ENCODE peak calls at places on chromosome 1, in nine cellular contexts. One of them, this sample, is unnamed.

GRCh38 chr1:24321150-24321549 is 2.0 kb downstream of the GRHL3 start:
- DNase-seq in colonic mucosa: no peak
- DNase-seq in fibroblast of lung: no peak
- DNase-seq in neuronal stem cell: no peak
- DNase-seq in mesendoderm: peak; percentile 74
- DNase-seq in adipocyte: no peak
- DNase-seq in H1: no peak
- DNase-seq in kidney: no peak
- DNase-seq in neural progenitor cell: no peak
- DNase-seq in this sample: no peak

GRCh38 chr1:246893205-246893939 is 38.4 kb downstream of the AHCTF1 start:
- DNase-seq in adipocyte: no peak
- DNase-seq in H1: no peak
- DNase-seq in mesendoderm: no peak
- DNase-seq in neural progenitor cell: no peak
- DNase-seq in kidney: no peak
- DNase-seq in colonic mucosa: no peak
- DNase-seq in fibroblast of lung: no peak
- DNase-seq in neuronal stem cell: no peak
- DNase-seq in this sample: no peak

GRCh38 chr1:147850737-147851136 is 51.9 kb upstream of the GJA8 start:
- DNase-seq in adipocyte: no peak
- DNase-seq in kidney: no peak
- DNase-seq in H1: no peak
- DNase-seq in neuronal stem cell: no peak
- DNase-seq in fibroblast of lung: no peak
- DNase-seq in neural progenitor cell: no peak
- DNase-seq in colonic mucosa: no peak
- DNase-seq in mesendoderm: no peak
- DNase-seq in this sample: no peak

GRCh38 chr1:225919906-225920305 is 4.1 kb downstream of the PYCR2 start:
- DNase-seq in neuronal stem cell: no peak
- DNase-seq in adipocyte: peak; percentile 75
- DNase-seq in colonic mucosa: no peak
- DNase-seq in kidney: peak; percentile 94
- DNase-seq in H1: no peak
- DNase-seq in fibroblast of lung: peak; percentile 86
- DNase-seq in neural progenitor cell: no peak
- DNase-seq in mesendoderm: no peak
- DNase-seq in this sample: no peak

GRCh38 chr1:25204797-25205441 is 27.4 kb downstream of the SYF2 start:
- DNase-seq in fibroblast of lung: peak; percentile 68
- DNase-seq in H1: no peak
- DNase-seq in kidney: no peak
- DNase-seq in neuronal stem cell: peak; percentile 30
- DNase-seq in adipocyte: peak; percentile 86
- DNase-seq in mesendoderm: peak; percentile 71
- DNase-seq in colonic mucosa: no peak
- DNase-seq in neural progenitor cell: peak; percentile 70
- DNase-seq in this sample: no peak

GRCh38 chr1:200258447-200259375 is 151.1 kb downstream of the ZNF281 start:
- DNase-seq in neuronal stem cell: no peak
- DNase-seq in adipocyte: peak; percentile 40
- DNase-seq in colonic mucosa: no peak
- DNase-seq in fibroblast of lung: peak; percentile 34
- DNase-seq in kidney: no peak
- DNase-seq in neural progenitor cell: no peak
- DNase-seq in mesendoderm: peak; percentile 48
- DNase-seq in H1: no peak
- DNase-seq in this sample: no peak

GRCh38 chr1:201791051-201791774 is 37.7 kb upstream of the IPO9 start:
- DNase-seq in H1: no peak
- DNase-seq in colonic mucosa: no peak
- DNase-seq in kidney: no peak
- DNase-seq in neuronal stem cell: no peak
- DNase-seq in neural progenitor cell: no peak
- DNase-seq in fibroblast of lung: peak; percentile 72
- DNase-seq in adipocyte: no peak
- DNase-seq in mesendoderm: no peak
- DNase-seq in this sample: no peak

GRCh38 chr1:208606976-208607375 is 362.8 kb upstream of the PLXNA2 start:
- DNase-seq in mesendoderm: no peak
- DNase-seq in neuronal stem cell: no peak
- DNase-seq in H1: no peak
- DNase-seq in adipocyte: no peak
- DNase-seq in neural progenitor cell: peak; percentile 57
- DNase-seq in colonic mucosa: no peak
- DNase-seq in kidney: no peak
- DNase-seq in fibroblast of lung: no peak
- DNase-seq in this sample: no peak

GRCh38 chr1:216626394-216627067 is 96.7 kb downstream of the ESRRG start:
- DNase-seq in mesendoderm: no peak
- DNase-seq in fibroblast of lung: no peak
- DNase-seq in colonic mucosa: no peak
- DNase-seq in neuronal stem cell: no peak
- DNase-seq in kidney: no peak
- DNase-seq in H1: no peak
- DNase-seq in neural progenitor cell: no peak
- DNase-seq in adipocyte: peak; percentile 24
- DNase-seq in this sample: no peak

GRCh38 chr1:108746382-108747127 is at the start of gene STXBP3:
- DNase-seq in mesendoderm: peak; percentile 98
- DNase-seq in H1: peak; percentile 100
- DNase-seq in neuronal stem cell: peak; percentile 96
- DNase-seq in fibroblast of lung: peak; percentile 99
- DNase-seq in kidney: peak; percentile 100
- DNase-seq in colonic mucosa: peak; percentile 99
- DNase-seq in adipocyte: peak; percentile 100
- DNase-seq in neural progenitor cell: peak; percentile 99
- DNase-seq in this sample: peak; percentile 99

GRCh38 chr1:108747128-108747827 is 804 bp downstream of the STXBP3 start:
- DNase-seq in colonic mucosa: peak; percentile 87
- DNase-seq in neural progenitor cell: peak; percentile 73
- DNase-seq in fibroblast of lung: peak; percentile 86
- DNase-seq in adipocyte: peak; percentile 94
- DNase-seq in neuronal stem cell: peak; percentile 51
- DNase-seq in H1: peak; percentile 66
- DNase-seq in mesendoderm: peak; percentile 84
- DNase-seq in kidney: peak; percentile 89
- DNase-seq in this sample: peak; percentile 88

GRCh38 chr1:108749081-108749480 is 2.6 kb downstream of the STXBP3 start:
- DNase-seq in fibroblast of lung: no peak
- DNase-seq in colonic mucosa: no peak
- DNase-seq in kidney: no peak
- DNase-seq in adipocyte: no peak
- DNase-seq in neural progenitor cell: no peak
- DNase-seq in neuronal stem cell: no peak
- DNase-seq in mesendoderm: no peak
- DNase-seq in H1: no peak
- DNase-seq in this sample: no peak

GRCh38 chr1:108747898-108748297 is 1.4 kb downstream of the STXBP3 start:
- DNase-seq in colonic mucosa: no peak
- DNase-seq in H1: no peak
- DNase-seq in fibroblast of lung: no peak
- DNase-seq in mesendoderm: no peak
- DNase-seq in neuronal stem cell: no peak
- DNase-seq in neural progenitor cell: no peak
- DNase-seq in adipocyte: no peak
- DNase-seq in kidney: no peak
- DNase-seq in this sample: no peak

DNA sequence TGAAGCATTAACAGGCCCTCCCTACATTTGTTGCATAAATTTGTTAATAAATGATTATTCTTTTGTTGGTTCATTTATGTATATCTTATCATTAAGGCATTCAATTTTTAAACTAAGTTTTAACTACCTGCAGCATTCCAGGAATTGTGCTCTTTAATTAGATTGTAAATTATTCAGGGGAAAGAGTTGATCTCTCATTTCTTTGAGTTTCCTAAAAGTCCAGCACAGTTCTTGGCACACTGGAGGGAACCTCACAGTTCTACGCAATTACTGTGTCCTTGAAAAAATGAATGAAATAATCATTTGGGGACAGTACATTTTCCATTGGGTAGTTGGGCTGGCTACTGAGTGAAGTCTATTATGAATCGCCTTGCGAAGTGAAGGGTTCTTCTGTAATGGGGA is 493 bp upstream of the STXBP3 start:
- DNase-seq in colonic mucosa: no peak
- DNase-seq in fibroblast of lung: no peak
- DNase-seq in neuronal stem cell: no peak
- DNase-seq in adipocyte: no peak
- DNase-seq in kidney: no peak
- DNase-seq in H1: no peak
- DNase-seq in mesendoderm: no peak
- DNase-seq in neural progenitor cell: no peak
- DNase-seq in this sample: no peak
- H3K4me3 ChIP-seq in colonic mucosa: peak overlapping the region; percentile 73
- H3K4me3 ChIP-seq in fibroblast of lung: no peak overlapping the region
- H3K4me3 ChIP-seq in neuronal stem cell: no peak overlapping the region
- H3K4me3 ChIP-seq in adipocyte: no peak overlapping the region
- H3K4me3 ChIP-seq in kidney: peak overlapping the region; percentile 74
- H3K4me3 ChIP-seq in H1: peak overlapping the region; percentile 89
- H3K4me3 ChIP-seq in mesendoderm: no peak overlapping the region
- H3K4me3 ChIP-seq in neural progenitor cell: no peak overlapping the region
- H3K4me3 ChIP-seq in this sample: peak overlapping the region; percentile 97

DNA sequence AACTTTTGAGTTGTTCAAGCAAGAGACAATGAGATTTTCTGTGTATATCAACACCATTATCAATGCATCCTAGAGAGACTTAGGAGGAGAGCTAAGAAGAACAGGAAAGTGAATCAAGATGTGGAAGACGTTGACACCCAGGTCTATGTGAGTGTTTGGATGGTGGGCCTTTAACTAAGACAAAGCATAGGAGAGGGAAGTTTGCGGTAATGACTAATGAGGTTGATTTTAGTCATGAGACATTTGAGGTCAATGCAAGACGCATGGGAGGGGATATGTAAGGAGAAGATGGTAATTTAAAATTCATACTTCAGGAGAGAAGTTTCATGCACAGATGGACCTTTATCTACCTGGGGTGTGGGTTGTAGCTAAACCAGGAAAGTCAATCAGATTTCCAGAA is 269.6 kb downstream of the VAV3 start:
- DNase-seq in neural progenitor cell: no peak
- DNase-seq in neuronal stem cell: no peak
- DNase-seq in adipocyte: no peak
- DNase-seq in colonic mucosa: no peak
- DNase-seq in H1: no peak
- DNase-seq in fibroblast of lung: no peak
- DNase-seq in kidney: no peak
- DNase-seq in mesendoderm: no peak
- DNase-seq in this sample: no peak
- H3K9ac ChIP-seq in neural progenitor cell: no peak overlapping the region
- H3K9ac ChIP-seq in neuronal stem cell: no peak overlapping the region
- H3K9ac ChIP-seq in adipocyte: no peak overlapping the region
- H3K9ac ChIP-seq in colonic mucosa: no peak overlapping the region
- H3K9ac ChIP-seq in H1: no peak overlapping the region
- H3K9ac ChIP-seq in fibroblast of lung: no peak overlapping the region
- H3K9ac ChIP-seq in kidney: no peak overlapping the region
- H3K9ac ChIP-seq in mesendoderm: no peak overlapping the region
- H3K9ac ChIP-seq in this sample: no peak overlapping the region

DNA sequence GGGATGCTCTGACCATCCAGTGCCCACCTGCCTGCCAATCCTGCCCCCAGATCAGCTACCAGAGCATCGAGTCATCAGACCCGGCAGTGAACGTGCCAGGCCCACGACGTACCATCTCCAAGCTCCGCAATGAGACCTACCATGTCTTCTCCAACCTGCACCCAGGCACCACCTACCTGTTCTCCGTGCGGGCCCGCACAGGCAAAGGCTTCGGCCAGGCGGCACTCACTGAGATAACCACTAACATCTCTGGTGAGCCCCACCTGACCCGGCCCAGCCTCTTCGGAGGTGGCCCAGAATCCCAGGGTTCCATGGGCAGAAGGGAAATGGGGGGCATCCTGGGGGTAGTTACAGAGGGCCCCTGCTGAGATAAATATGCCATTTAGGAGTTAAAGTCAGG is 43.1 kb downstream of the PTPRU start:
- DNase-seq in neural progenitor cell: no peak
- DNase-seq in mesendoderm: no peak
- DNase-seq in colonic mucosa: no peak
- DNase-seq in adipocyte: no peak
- DNase-seq in neuronal stem cell: no peak
- DNase-seq in fibroblast of lung: no peak
- DNase-seq in H1: no peak
- DNase-seq in kidney: no peak
- DNase-seq in this sample: peak; percentile 43
- H3K4me3 ChIP-seq in neural progenitor cell: no peak overlapping the region
- H3K4me3 ChIP-seq in mesendoderm: no peak overlapping the region
- H3K4me3 ChIP-seq in colonic mucosa: no peak overlapping the region
- H3K4me3 ChIP-seq in adipocyte: no peak overlapping the region
- H3K4me3 ChIP-seq in neuronal stem cell: no peak overlapping the region
- H3K4me3 ChIP-seq in fibroblast of lung: no peak overlapping the region
- H3K4me3 ChIP-seq in H1: no peak overlapping the region
- H3K4me3 ChIP-seq in kidney: no peak overlapping the region
- H3K4me3 ChIP-seq in this sample: no peak overlapping the region

GRCh38 chr1:48250572-48250971 is 28.1 kb downstream of the SLC5A9 start:
- DNase-seq in H1: no peak
- DNase-seq in neural progenitor cell: no peak
- DNase-seq in fibroblast of lung: no peak
- DNase-seq in adipocyte: no peak
- DNase-seq in mesendoderm: no peak
- DNase-seq in colonic mucosa: peak; percentile 62
- DNase-seq in kidney: no peak
- DNase-seq in neuronal stem cell: no peak
- DNase-seq in this sample: no peak

GRCh38 chr1:48251323-48251722 is 28.8 kb downstream of the SLC5A9 start:
- DNase-seq in colonic mucosa: no peak
- DNase-seq in kidney: no peak
- DNase-seq in neural progenitor cell: no peak
- DNase-seq in mesendoderm: no peak
- DNase-seq in adipocyte: no peak
- DNase-seq in neuronal stem cell: no peak
- DNase-seq in fibroblast of lung: no peak
- DNase-seq in H1: no peak
- DNase-seq in this sample: no peak

GRCh38 chr1:48249868-48250267 is 27.4 kb downstream of the SLC5A9 start:
- DNase-seq in H1: no peak
- DNase-seq in neural progenitor cell: no peak
- DNase-seq in adipocyte: no peak
- DNase-seq in neuronal stem cell: no peak
- DNase-seq in colonic mucosa: peak; percentile 29
- DNase-seq in mesendoderm: no peak
- DNase-seq in fibroblast of lung: no peak
- DNase-seq in kidney: no peak
- DNase-seq in this sample: no peak

GRCh38 chr1:48254254-48254653 is 31.7 kb downstream of the SLC5A9 start:
- DNase-seq in kidney: no peak
- DNase-seq in neuronal stem cell: no peak
- DNase-seq in H1: no peak
- DNase-seq in adipocyte: no peak
- DNase-seq in mesendoderm: no peak
- DNase-seq in neural progenitor cell: no peak
- DNase-seq in colonic mucosa: no peak
- DNase-seq in fibroblast of lung: no peak
- DNase-seq in this sample: no peak

DNA sequence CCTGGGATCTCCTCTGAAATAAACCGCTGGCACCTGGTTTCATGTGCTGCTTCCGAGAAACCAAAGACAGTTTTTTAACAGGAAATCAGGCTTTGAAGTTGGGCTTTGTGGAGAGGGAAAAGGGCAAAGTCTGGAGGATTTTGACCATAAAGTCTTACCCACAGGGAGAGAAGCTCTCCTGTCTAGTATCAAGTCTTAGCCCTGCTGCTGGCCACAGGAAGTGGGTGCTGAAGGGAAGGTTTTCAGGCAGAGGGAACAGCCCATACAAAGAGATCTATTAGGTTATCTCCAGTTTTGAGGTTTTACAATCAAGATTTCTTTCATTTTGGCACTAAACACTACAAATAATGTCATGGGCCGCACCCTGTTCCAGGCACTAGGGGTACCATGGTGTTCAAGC is 29.3 kb downstream of the SLC5A9 start:
- DNase-seq in adipocyte: no peak
- DNase-seq in mesendoderm: no peak
- DNase-seq in neural progenitor cell: no peak
- DNase-seq in neuronal stem cell: no peak
- DNase-seq in fibroblast of lung: no peak
- DNase-seq in kidney: no peak
- DNase-seq in colonic mucosa: no peak
- DNase-seq in H1: no peak
- DNase-seq in this sample: no peak
- H3K9ac ChIP-seq in adipocyte: no peak overlapping the region
- H3K9ac ChIP-seq in mesendoderm: no peak overlapping the region
- H3K9ac ChIP-seq in neural progenitor cell: no peak overlapping the region
- H3K9ac ChIP-seq in neuronal stem cell: no peak overlapping the region
- H3K9ac ChIP-seq in fibroblast of lung: no peak overlapping the region
- H3K9ac ChIP-seq in kidney: no peak overlapping the region
- H3K9ac ChIP-seq in colonic mucosa: no peak overlapping the region
- H3K9ac ChIP-seq in H1: no peak overlapping the region
- H3K9ac ChIP-seq in this sample: no peak overlapping the region

This sample was measured in endodermal cell.